ENCODE peak calls at places on chromosomes 3 and 15, in seven cellular contexts. X is fibroblast of the aortic adventitia; P is CD4-positive, alpha-beta T cell; S is dorsolateral prefrontal cortex; M is GM10248; J is HFFc6; D is astrocyte of the spinal cord. I is an unnamed sample.

GRCh38 chr3:31275038-31275562 is 257.6 kb upstream of the STT3B start:
- DNase-seq in X (peak; percentile 42), P (no peak), S (no peak), M (no peak), J (peak; percentile 59), D (peak; percentile 72), I (no peak)

GRCh38 chr15:100785181-100786138 is 94.2 kb upstream of the ALDH1A3 start:
- DNase-seq in X (no peak), P (no peak), S (no peak), M (no peak), J (no peak), D (no peak), I (no peak)

GRCh38 chr3:20773320-20773984 is 587.4 kb upstream of the SGO1 start:
- DNase-seq in X (no peak), P (no peak), S (no peak), M (no peak), J (no peak), D (no peak), I (no peak)

GRCh38 chr15:89115547-89115946 is 27.3 kb downstream of the ABHD2 start:
- DNase-seq in X (no peak), P (no peak), S (no peak), M (no peak), J (no peak), D (peak; percentile 49), I (no peak)

GRCh38 chr15:40256642-40257235 is 17.9 kb downstream of the PAK6 start:
- DNase-seq in X (no peak), P (no peak), S (no peak), M (no peak), J (no peak), D (peak; percentile 56), I (no peak)

GRCh38 chr3:150723946-150724345 is 20.2 kb upstream of the ERICH6 start:
- DNase-seq in X (no peak), P (no peak), S (no peak), M (no peak), J (no peak), D (no peak), I (no peak)

GRCh38 chr3:20622304-20622703 is 436.3 kb upstream of the SGO1 start:
- DNase-seq in X (peak; percentile 10), P (no peak), S (no peak), M (no peak), J (peak; percentile 92), D (peak; percentile 87), I (no peak)

GRCh38 chr3:119619094-119619493 is 21.4 kb downstream of the PLA1A start:
- DNase-seq in X (no peak), P (no peak), S (no peak), M (no peak), J (no peak), D (no peak), I (no peak)

GRCh38 chr3:8301977-8302589 is 199.5 kb upstream of the LMCD1 start:
- DNase-seq in X (peak; percentile 75), P (no peak), S (no peak), M (peak; percentile 27), J (peak; percentile 55), D (peak; percentile 70), I (no peak)

GRCh38 chr15:80415331-80415730 is 11.1 kb downstream of the ARNT2 start:
- DNase-seq in X (no peak), P (no peak), S (no peak), M (no peak), J (no peak), D (no peak), I (no peak)

GRCh38 chr3:102099913-102100312 is 250.6 kb downstream of the NFKBIZ start:
- DNase-seq in X (no peak), P (no peak), S (no peak), M (no peak), J (no peak), D (no peak), I (no peak)

GRCh38 chr15:41501961-41502786 is 8.5 kb downstream of the ITPKA start:
- DNase-seq in X (no peak), P (no peak), S (no peak), M (no peak), J (no peak), D (no peak), I (no peak)

GRCh38 chr15:97196066-97197027 is 764.2 kb upstream of the ARRDC4 start:
- DNase-seq in X (no peak), P (no peak), S (no peak), M (no peak), J (no peak), D (no peak), I (no peak)

GRCh38 chr3:36540898-36541518 is 160.7 kb downstream of the STAC start:
- DNase-seq in X (peak; percentile 68), P (no peak), S (no peak), M (no peak), J (no peak), D (peak; percentile 64), I (no peak)

GRCh38 chr3:144332866-144333265 is 361.2 kb downstream of the DIPK2A start:
- DNase-seq in X (no peak), P (no peak), S (no peak), M (no peak), J (no peak), D (no peak), I (no peak)

GRCh38 chr3:4899654-4900236 is 79.5 kb upstream of the BHLHE40 start:
- DNase-seq in X (no peak), P (no peak), S (no peak), M (no peak), J (no peak), D (no peak), I (no peak)

GRCh38 chr3:176987901-176988300 is 209.4 kb downstream of the TBL1XR1 start:
- DNase-seq in X (no peak), P (no peak), S (no peak), M (no peak), J (no peak), D (no peak), I (no peak)

GRCh38 chr3:129305592-129306091 is 27.0 kb downstream of the HMCES start:
- DNase-seq in X (peak; percentile 89), P (no peak), S (peak; percentile 61), M (peak; percentile 67), J (peak; percentile 77), D (peak; percentile 80), I (no peak)

GRCh38 chr3:155185623-155186022 is 105.5 kb downstream of the MME start:
- DNase-seq in X (peak; percentile 80), P (no peak), S (no peak), M (no peak), J (peak; percentile 54), D (peak; percentile 27), I (no peak)

GRCh38 chr15:48012191-48012590 is 108.6 kb upstream of the SLC24A5 start:
- DNase-seq in X (no peak), P (no peak), S (no peak), M (no peak), J (no peak), D (no peak), I (no peak)

GRCh38 chr15:38555686-38556334 is 8.8 kb downstream of the RASGRP1 start:
- DNase-seq in X (peak; percentile 35), P (no peak), S (no peak), M (peak; percentile 38), J (peak; percentile 78), D (peak; percentile 13), I (no peak)

GRCh38 chr15:99438222-99438592 is 127.6 kb upstream of the MEF2A start:
- DNase-seq in X (no peak), P (no peak), S (peak; percentile 14), M (no peak), J (no peak), D (no peak), I (peak; percentile 7)

GRCh38 chr15:67240235-67241131 is 14.0 kb downstream of the AAGAB start:
- DNase-seq in X (no peak), P (no peak), S (no peak), M (peak; percentile 21), J (no peak), D (no peak), I (no peak)

GRCh38 chr15:67241132-67241855 is 13.2 kb downstream of the AAGAB start:
- DNase-seq in X (no peak), P (no peak), S (no peak), M (peak; percentile 73), J (no peak), D (no peak), I (no peak)

GRCh38 chr15:67242665-67243064 is 11.8 kb downstream of the AAGAB start:
- DNase-seq in X (peak; percentile 51), P (no peak), S (no peak), M (no peak), J (no peak), D (no peak), I (no peak)

GRCh38 chr15:67248106-67248505 is 6.4 kb downstream of the AAGAB start:
- DNase-seq in X (no peak), P (no peak), S (no peak), M (no peak), J (no peak), D (no peak), I (no peak)

GRCh38 chr15:67244966-67245478 is 9.4 kb downstream of the AAGAB start:
- DNase-seq in X (peak; percentile 86), P (no peak), S (no peak), M (no peak), J (no peak), D (peak; percentile 25), I (no peak)
- TF ChIP-seq CTCF in X (no peak), P (no peak), S (no peak), M (no peak), J (no peak), D (no peak), I (no peak)

GRCh38 chr3:27914199-27914598 is 192.1 kb upstream of the EOMES start:
- DNase-seq in X (no peak), P (no peak), S (no peak), M (no peak), J (no peak), D (no peak), I (no peak)
- TF ChIP-seq CTCF in X (no peak), P (no peak), S (no peak), M (peak; percentile 25), J (no peak), D (no peak), I (no peak)

DNA sequence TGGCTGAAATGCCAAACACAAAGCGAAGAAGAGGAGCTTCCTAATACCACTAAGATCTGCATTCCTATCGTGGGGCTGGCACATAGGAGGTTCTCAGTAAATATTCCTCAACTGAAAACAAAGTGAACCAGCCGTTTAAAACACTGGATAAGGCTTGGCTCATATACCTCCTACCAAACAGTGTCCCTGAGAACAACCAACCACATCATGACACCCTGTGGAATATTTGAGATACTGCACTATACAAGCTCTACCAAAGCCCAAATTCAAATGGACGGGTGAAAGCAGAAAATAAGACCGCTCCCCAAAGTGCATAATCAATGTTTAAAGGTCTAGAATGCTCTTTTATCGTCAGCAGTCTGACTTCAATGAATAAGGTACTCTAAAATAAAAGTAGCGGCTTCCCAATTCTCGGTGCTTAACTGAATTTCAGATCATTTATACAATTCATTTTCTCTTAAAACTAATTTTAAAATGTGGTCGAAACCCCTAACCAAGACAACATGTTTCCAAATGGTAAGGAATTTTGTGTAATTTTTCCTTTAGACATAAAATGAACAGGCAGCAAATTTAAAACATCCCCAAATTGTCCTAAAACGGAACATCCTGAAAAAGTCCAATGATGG is 425.8 kb downstream of the ERC2 start:
- DNase-seq in X (peak; percentile 52), P (no peak), S (no peak), M (no peak), J (peak; percentile 30), D (peak; percentile 66), I (no peak)
- TF ChIP-seq CTCF in X (peak; percentile 45), P (no peak), S (peak; percentile 64), M (peak; percentile 8), J (peak; percentile 71), D (peak; percentile 65), I (no peak)

GRCh38 chr15:62142736-62143135 is 22.3 kb downstream of the C2CD4B start:
- DNase-seq in X (no peak), P (no peak), S (no peak), M (no peak), J (no peak), D (no peak), I (no peak)
- TF ChIP-seq CTCF in X (no peak), P (peak; percentile 11), S (no peak), M (no peak), J (peak; percentile 36), D (peak; percentile 3), I (no peak)

GRCh38 chr3:190265795-190266194 is 56.5 kb downstream of the CLDN1 start:
- DNase-seq in X (peak; percentile 29), P (no peak), S (no peak), M (no peak), J (peak; percentile 42), D (peak; percentile 63), I (no peak)
- TF ChIP-seq CTCF in X (no peak), P (no peak), S (no peak), M (no peak), J (no peak), D (no peak), I (no peak)